ENCODE peak calls at places on chromosomes 16 and 17, in seven cellular contexts. N is neuronal stem cell, D is IMR-90, H is OCI-LY7, Y is GM23338, C is H9, R is fibroblast of lung. M is an unnamed sample.

GRCh38 chr16:56565023-56565477 is at the start of gene MT4:
- DNase-seq in N (no peak), D (no peak), H (no peak), Y (no peak), C (no peak), R (no peak), M (no peak)

GRCh38 chr17:33038740-33039139 is 47.1 kb downstream of the SPACA3 start:
- DNase-seq in N (peak), D (peak), H (peak), Y (peak), C (peak), R (peak), M (no peak)

GRCh38 chr17:17536702-17537101 is 40.5 kb upstream of the RASD1 start:
- DNase-seq in N (no peak), D (no peak), H (no peak), Y (no peak), C (no peak), R (no peak), M (no peak)

GRCh38 chr16:27722892-27723450 is 173.0 kb downstream of the KATNIP start:
- DNase-seq in N (no peak), D (no peak), H (no peak), Y (no peak), C (no peak), R (no peak), M (no peak)

GRCh38 chr17:40553694-40554534 is 11.4 kb downstream of the CCR7 start:
- DNase-seq in N (no peak), D (peak), H (peak), Y (no peak), C (peak), R (peak), M (no peak)

GRCh38 chr16:769201-769769 is 8.8 kb downstream of the MSLN start:
- DNase-seq in N (peak), D (no peak), H (no peak), Y (no peak), C (no peak), R (no peak), M (no peak)

GRCh38 chr16:4029816-4030215 is 86.4 kb downstream of the ADCY9 start:
- DNase-seq in N (no peak), D (no peak), H (no peak), Y (no peak), C (no peak), R (no peak), M (no peak)

GRCh38 chr16:735982-736453 is 4.8 kb downstream of the CIAO3 start:
- DNase-seq in N (no peak), D (no peak), H (no peak), Y (no peak), C (no peak), R (no peak), M (no peak)

GRCh38 chr16:66927012-66927436 is 1.7 kb upstream of the RRAD start:
- DNase-seq in N (no peak), D (peak), H (no peak), Y (peak), C (peak), R (peak), M (peak)

GRCh38 chr17:67433248-67433924 is 56.3 kb downstream of the PITPNC1 start:
- DNase-seq in N (no peak), D (no peak), H (no peak), Y (peak), C (peak), R (no peak), M (no peak)

GRCh38 chr16:57938936-57939871 is 31.7 kb downstream of the CNGB1 start:
- DNase-seq in N (no peak), D (peak), H (no peak), Y (no peak), C (no peak), R (peak), M (no peak)

GRCh38 chr17:1188812-1189211 is 9.0 kb upstream of the ABR start:
- DNase-seq in N (no peak), D (peak), H (peak), Y (no peak), C (no peak), R (peak), M (no peak)

GRCh38 chr17:42472709-42473521 is 14.2 kb downstream of the ATP6V0A1 start:
- DNase-seq in N (no peak), D (peak), H (no peak), Y (no peak), C (no peak), R (peak), M (no peak)

GRCh38 chr16:11306997-11307638 is 26.0 kb upstream of the PRM1 start:
- DNase-seq in N (no peak), D (no peak), H (no peak), Y (no peak), C (no peak), R (no peak), M (no peak)

GRCh38 chr17:69066482-69066881 is 5.8 kb upstream of the ABCA9 start:
- DNase-seq in N (no peak), D (no peak), H (no peak), Y (no peak), C (no peak), R (no peak), M (no peak)

GRCh38 chr16:72927199-72928088 is 120.5 kb downstream of the ZFHX3 start:
- DNase-seq in N (no peak), D (peak), H (no peak), Y (no peak), C (no peak), R (peak), M (peak)

GRCh38 chr17:60640503-60640902 is 37.1 kb upstream of the BCAS3 start:
- DNase-seq in N (peak), D (peak), H (no peak), Y (peak), C (no peak), R (peak), M (no peak)

GRCh38 chr16:16073884-16074781 is 124.7 kb downstream of the ABCC1 start:
- DNase-seq in N (peak), D (peak), H (peak), Y (peak), C (peak), R (peak), M (peak)

GRCh38 chr17:16259926-16260325 is 42.9 kb downstream of the PIGL start:
- DNase-seq in N (no peak), D (no peak), H (no peak), Y (no peak), C (no peak), R (no peak), M (no peak)

GRCh38 chr17:34822007-34822737 is 139.1 kb downstream of the CCT6B start:
- DNase-seq in N (no peak), D (no peak), H (no peak), Y (no peak), C (peak), R (no peak), M (no peak)

GRCh38 chr16:21116148-21116693 is 34.4 kb downstream of the DNAH3 start:
- DNase-seq in N (no peak), D (no peak), H (peak), Y (peak), C (peak), R (peak), M (no peak)

GRCh38 chr16:31055613-31056012 is 18.4 kb downstream of the ZNF668 start:
- DNase-seq in N (no peak), D (no peak), H (no peak), Y (peak), C (no peak), R (no peak), M (no peak)

GRCh38 chr17:82926716-82927115 is 86.9 kb upstream of the ZNF750 start:
- DNase-seq in N (no peak), D (no peak), H (no peak), Y (no peak), C (no peak), R (no peak), M (no peak)
- H2AFZ ChIP-seq in N (no peak), D (no peak), H (no peak), Y (no peak), C (no peak), R (no peak), M (no peak)

GRCh38 chr16:53985865-53986264 is 281.9 kb downstream of the FTO start:
- DNase-seq in N (no peak), D (no peak), H (no peak), Y (no peak), C (no peak), R (no peak), M (no peak)

GRCh38 chr16:53982631-53983042 is 278.7 kb downstream of the FTO start:
- DNase-seq in N (no peak), D (no peak), H (no peak), Y (no peak), C (no peak), R (no peak), M (no peak)

GRCh38 chr16:53984936-53985335 is 281.0 kb downstream of the FTO start:
- DNase-seq in N (no peak), D (no peak), H (no peak), Y (no peak), C (no peak), R (no peak), M (no peak)

GRCh38 chr16:53980675-53981074 is 276.7 kb downstream of the FTO start:
- DNase-seq in N (no peak), D (peak), H (no peak), Y (no peak), C (no peak), R (no peak), M (no peak)
- H2AFZ ChIP-seq in N (no peak), D (no peak), H (no peak), Y (no peak), C (no peak), R (no peak), M (no peak)

GRCh38 chr16:53123753-53124152 is 69.0 kb downstream of the CHD9 start:
- DNase-seq in N (no peak), D (peak), H (no peak), Y (no peak), C (no peak), R (peak), M (no peak)
- H2AFZ ChIP-seq in N (no peak), D (no peak), H (no peak), Y (no peak), C (no peak), R (no peak), M (no peak)

GRCh38 chr17:77127735-77128361 is 12.9 kb upstream of the SEC14L1 start:
- DNase-seq in N (no peak), D (no peak), H (no peak), Y (no peak), C (no peak), R (no peak), M (no peak)

GRCh38 chr17:77131919-77132318 is 8.8 kb upstream of the SEC14L1 start:
- DNase-seq in N (no peak), D (peak), H (no peak), Y (no peak), C (no peak), R (peak), M (no peak)

GRCh38 chr17:77130521-77130920 is 10.2 kb upstream of the SEC14L1 start:
- DNase-seq in N (no peak), D (no peak), H (no peak), Y (no peak), C (no peak), R (no peak), M (no peak)

GRCh38 chr17:77128895-77129567 is 11.7 kb upstream of the SEC14L1 start:
- DNase-seq in N (no peak), D (no peak), H (no peak), Y (no peak), C (no peak), R (no peak), M (no peak)

GRCh38 chr17:77129568-77130301 is 11.0 kb upstream of the SEC14L1 start:
- DNase-seq in N (no peak), D (peak), H (no peak), Y (no peak), C (no peak), R (no peak), M (no peak)
- H2AFZ ChIP-seq in N (peak), D (peak), H (no peak), Y (peak), C (no peak), R (peak), M (no peak)

GRCh38 chr17:57954421-57955182 is 610 bp downstream of the CUEDC1 start:
- DNase-seq in N (peak), D (peak), H (no peak), Y (peak), C (peak), R (peak), M (peak)

GRCh38 chr17:57956311-57957119 is 1.3 kb upstream of the CUEDC1 start:
- DNase-seq in N (no peak), D (no peak), H (peak), Y (peak), C (peak), R (no peak), M (no peak)

GRCh38 chr17:57955183-57955952 is at the start of gene CUEDC1:
- DNase-seq in N (peak), D (peak), H (peak), Y (peak), C (peak), R (peak), M (no peak)

GRCh38 chr17:57953219-57953618 is 2.0 kb downstream of the CUEDC1 start:
- DNase-seq in N (no peak), D (no peak), H (no peak), Y (no peak), C (no peak), R (no peak), M (no peak)

DNA sequence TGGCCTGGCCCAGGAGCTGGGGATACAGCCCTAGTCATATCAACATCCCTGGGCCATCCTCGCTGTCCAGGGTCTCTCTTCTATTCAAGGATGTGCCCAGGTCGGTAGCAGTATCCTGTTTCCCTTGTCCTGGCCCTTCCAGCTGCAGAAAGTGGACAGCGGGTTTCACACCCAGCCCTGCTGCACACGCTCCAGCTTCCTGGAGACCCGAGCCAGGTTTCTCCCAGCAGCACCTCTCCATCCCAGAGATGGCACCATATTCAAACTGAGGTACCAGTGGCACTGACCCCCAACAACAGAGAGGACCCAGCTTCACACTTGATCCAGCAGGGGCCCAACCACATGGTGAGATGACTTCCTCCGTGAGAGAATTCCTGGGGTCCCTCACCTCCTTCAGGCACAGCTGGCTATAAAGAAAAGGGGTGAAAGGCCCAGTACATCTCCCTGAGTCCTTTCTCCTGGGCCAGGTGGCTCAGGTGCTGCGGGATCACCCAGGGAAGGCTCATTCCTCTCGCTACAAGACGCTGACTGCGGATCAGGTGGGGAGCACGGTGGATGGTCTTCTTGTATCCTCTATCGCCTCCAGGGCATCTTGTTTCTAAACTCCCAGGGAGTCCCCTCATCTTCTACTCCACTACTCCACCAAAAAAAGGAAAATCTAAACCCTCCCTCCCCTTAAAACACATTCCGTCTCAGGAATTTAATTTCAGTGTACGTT is 1.4 kb downstream of the CUEDC1 start:
- DNase-seq in N (no peak), D (no peak), H (no peak), Y (peak), C (no peak), R (no peak), M (no peak)
- H2AFZ ChIP-seq in N (peak), D (peak), H (no peak), Y (peak), C (no peak), R (no peak), M (peak)

GRCh38 chr16:87784812-87785211 is 19.0 kb upstream of the KLHDC4 start:
- DNase-seq in N (no peak), D (peak), H (no peak), Y (no peak), C (no peak), R (no peak), M (peak)
- H2AFZ ChIP-seq in N (peak), D (peak), H (no peak), Y (peak), C (no peak), R (no peak), M (no peak)

GRCh38 chr17:74775409-74776043 is 619 bp downstream of the NAT9 start:
- DNase-seq in N (no peak), D (no peak), H (no peak), Y (no peak), C (no peak), R (no peak), M (no peak)

GRCh38 chr17:74777884-74778490 is 1.8 kb upstream of the NAT9 start:
- DNase-seq in N (no peak), D (no peak), H (no peak), Y (no peak), C (no peak), R (no peak), M (no peak)

GRCh38 chr17:74776044-74776962 is at the start of gene NAT9:
- DNase-seq in N (peak), D (peak), H (peak), Y (peak), C (peak), R (peak), M (peak)

GRCh38 chr17:74778960-74779359 is 2.8 kb upstream of the NAT9 start:
- DNase-seq in N (no peak), D (peak), H (no peak), Y (no peak), C (no peak), R (peak), M (no peak)

DNA sequence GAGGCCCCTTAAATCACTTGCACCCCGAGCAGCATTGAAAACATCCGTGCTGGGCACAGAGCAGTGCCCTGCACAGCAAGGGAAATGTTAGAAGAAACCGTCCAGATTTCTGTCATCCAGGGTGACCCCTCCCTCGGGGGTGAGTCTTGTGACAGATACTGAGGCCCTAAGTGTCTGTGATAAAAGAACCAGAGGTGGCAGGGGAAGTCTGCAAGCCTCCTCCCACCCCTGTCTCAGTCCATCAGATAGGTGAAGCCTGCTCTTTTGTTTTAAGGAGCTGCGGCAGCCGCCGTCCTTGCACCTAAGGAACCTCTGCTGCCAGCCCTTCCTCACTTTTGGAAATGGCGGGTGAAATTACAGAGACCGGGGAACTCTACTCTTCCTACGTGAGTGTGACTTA is 845 bp upstream of the NAT9 start:
- DNase-seq in N (no peak), D (no peak), H (no peak), Y (no peak), C (no peak), R (no peak), M (no peak)
- H2AFZ ChIP-seq in N (no peak), D (peak), H (no peak), Y (no peak), C (no peak), R (no peak), M (peak)

DNA sequence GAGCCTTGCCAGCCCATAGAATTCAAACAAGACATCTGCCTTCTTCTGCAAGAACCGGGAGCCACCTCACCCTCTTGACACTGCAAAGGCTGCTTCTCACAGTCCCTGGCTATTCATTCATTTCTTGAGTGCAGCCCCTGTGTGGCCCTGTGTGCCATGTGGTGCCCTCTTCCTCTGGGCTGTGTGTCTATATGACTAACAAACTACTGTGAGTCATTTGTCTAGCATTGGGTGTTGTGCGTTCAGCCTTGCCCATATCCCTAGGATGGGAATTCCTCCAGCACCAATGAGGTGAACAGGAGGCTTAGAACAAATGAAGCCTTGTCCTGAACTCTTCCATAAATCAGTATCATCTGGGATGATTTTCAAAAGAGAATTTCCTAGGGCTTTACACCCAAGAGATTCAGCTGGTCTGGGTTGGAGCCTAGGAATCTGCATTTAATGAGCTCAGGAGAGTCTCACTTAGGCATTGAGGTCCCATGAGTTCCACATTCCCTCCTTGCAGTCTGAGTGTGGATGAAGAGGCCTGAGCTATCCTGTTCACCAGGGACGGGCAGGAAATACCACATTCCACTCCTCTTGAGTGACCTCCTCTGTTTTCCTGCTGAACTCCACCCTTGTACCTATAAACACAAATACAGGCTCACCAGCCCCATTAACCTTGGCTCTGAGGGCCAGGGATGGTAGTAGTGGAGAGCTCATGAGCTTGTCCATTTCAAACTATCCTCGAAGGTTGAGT is 308.7 kb upstream of the N4BP1 start:
- DNase-seq in N (no peak), D (no peak), H (no peak), Y (peak), C (no peak), R (no peak), M (no peak)
- H2AFZ ChIP-seq in N (no peak), D (no peak), H (no peak), Y (no peak), C (no peak), R (no peak), M (no peak)

GRCh38 chr17:79840204-79840988 is 1.2 kb upstream of the CBX4 start:
- DNase-seq in N (no peak), D (peak), H (no peak), Y (peak), C (peak), R (peak), M (peak)

GRCh38 chr17:79841369-79842135 is 2.3 kb upstream of the CBX4 start:
- DNase-seq in N (no peak), D (no peak), H (no peak), Y (peak), C (peak), R (no peak), M (no peak)

GRCh38 chr17:79842136-79842655 is 3.0 kb upstream of the CBX4 start:
- DNase-seq in N (no peak), D (no peak), H (no peak), Y (peak), C (peak), R (no peak), M (no peak)

GRCh38 chr17:79839363-79840203 is at the start of gene CBX4:
- DNase-seq in N (peak), D (peak), H (peak), Y (peak), C (peak), R (peak), M (peak)

GRCh38 chr17:79840989-79841286 is 1.7 kb upstream of the CBX4 start:
- DNase-seq in N (no peak), D (no peak), H (no peak), Y (no peak), C (no peak), R (no peak), M (no peak)
- H2AFZ ChIP-seq in N (peak), D (peak), H (no peak), Y (no peak), C (no peak), R (no peak), M (peak)

M was measured in PC-9.